ENCODE peak calls at places on chromosomes 12 and 14, in nine cellular contexts. T is GM04504, O is HEK293T, J is AG08396, Y is NCI-H1694, Q is Right ventricle myocardium superior, G is tibial artery, C is cardiac muscle cell, A is immature natural killer cell. B is an unnamed sample.

GRCh38 chr14:94649543-94650443 is 37.6 kb downstream of the SERPINA3 start:
- DNase-seq in T (no peak), O (no peak), J (no peak), Y (no peak), Q (no peak), G (no peak), C (no peak), A (no peak), B (no peak)

GRCh38 chr12:59603735-59604134 is 7.9 kb downstream of the SLC16A7 start:
- DNase-seq in T (no peak), O (no peak), J (no peak), Y (no peak), Q (no peak), G (no peak), C (no peak), A (no peak), B (no peak)

GRCh38 chr14:94571395-94571794 is 9.8 kb upstream of the SERPINA5 start:
- DNase-seq in T (no peak), O (no peak), J (no peak), Y (no peak), Q (no peak), G (no peak), C (peak), A (no peak), B (no peak)

GRCh38 chr12:63862187-63863107 is 17.9 kb downstream of the SRGAP1 start:
- DNase-seq in T (no peak), O (no peak), J (peak), Y (no peak), Q (no peak), G (no peak), C (no peak), A (no peak), B (no peak)

GRCh38 chr14:76918751-76919421 is 92.7 kb downstream of the LRRC74A start:
- DNase-seq in T (peak), O (peak), J (peak), Y (peak), Q (peak), G (peak), C (peak), A (no peak), B (peak)

GRCh38 chr12:54891717-54892478 is 37.6 kb downstream of the MUCL1 start:
- DNase-seq in T (no peak), O (no peak), J (no peak), Y (no peak), Q (no peak), G (no peak), C (peak), A (no peak), B (no peak)

GRCh38 chr12:46362895-46363581 is 9.5 kb downstream of the SLC38A2 start:
- DNase-seq in T (no peak), O (no peak), J (no peak), Y (no peak), Q (no peak), G (no peak), C (peak), A (no peak), B (no peak)

GRCh38 chr12:46260153-46260912 is 8.5 kb downstream of the SLC38A1 start:
- DNase-seq in T (peak), O (no peak), J (peak), Y (no peak), Q (no peak), G (no peak), C (peak), A (no peak), B (no peak)

GRCh38 chr12:28108599-28108998 is 81.7 kb upstream of the CCDC91 start:
- DNase-seq in T (no peak), O (no peak), J (no peak), Y (no peak), Q (no peak), G (no peak), C (peak), A (peak), B (no peak)

GRCh38 chr12:3129301-3130052 is 52.3 kb downstream of the TSPAN9 start:
- DNase-seq in T (no peak), O (no peak), J (no peak), Y (no peak), Q (no peak), G (no peak), C (peak), A (peak), B (peak)